ENCODE peak calls at places on chromosomes 16 and 17, in four cellular contexts. L is sigmoid colon, Q is PC-9, X is Karpas-422. K is an unnamed sample. For H3K36me3, the result is how much of the 10 kb centered on the place peaks cover.

GRCh38 chr17:81429353-81429774 is 34.1 kb downstream of the BAHCC1 start:
- DNase-seq in L (peak), Q (peak), X (no peak), K (peak)

GRCh38 chr17:74566132-74566753 is 1.1 kb downstream of the CD300H start:
- DNase-seq in L (no peak), Q (peak), X (peak), K (peak)

GRCh38 chr17:73910216-73910615 is 266.0 kb upstream of the SDK2 start:
- DNase-seq in L (no peak), Q (no peak), X (no peak), K (no peak)

GRCh38 chr16:30335598-30336474 is 19.3 kb downstream of the CD2BP2 start:
- DNase-seq in L (peak), Q (no peak), X (peak), K (no peak)

GRCh38 chr17:66549731-66550207 is 247.4 kb downstream of the PRKCA start:
- DNase-seq in L (no peak), Q (peak), X (no peak), K (peak)

GRCh38 chr16:84739349-84740124 is 39.7 kb downstream of the USP10 start:
- DNase-seq in L (peak), Q (no peak), X (no peak), K (peak)

GRCh38 chr16:19666451-19666850 is 51.6 kb downstream of the KNOP1 start:
- DNase-seq in L (no peak), Q (no peak), X (no peak), K (no peak)

GRCh38 chr17:252456-252855 is 71.0 kb upstream of the DOC2B start:
- DNase-seq in L (no peak), Q (no peak), X (no peak), K (no peak)

GRCh38 chr16:11534262-11534661 is 52.5 kb downstream of the LITAF start:
- DNase-seq in L (no peak), Q (peak), X (no peak), K (no peak)

GRCh38 chr17:77322534-77323412 is 182.0 kb downstream of the SEC14L1 start:
- DNase-seq in L (peak), Q (peak), X (peak), K (peak)

GRCh38 chr17:4365628-4366311 is 705 bp downstream of the UBE2G1 start:
- DNase-seq in L (peak), Q (no peak), X (peak), K (no peak)

GRCh38 chr16:16882766-16883165 is 503.8 kb downstream of the NPIPA7 start:
- DNase-seq in L (no peak), Q (no peak), X (no peak), K (no peak)

GRCh38 chr16:85901760-85902365 is 2.9 kb downstream of the IRF8 start:
- DNase-seq in L (no peak), Q (no peak), X (peak), K (no peak)

GRCh38 chr16:57000271-57001025 is 11.1 kb downstream of the NLRC5 start:
- DNase-seq in L (peak), Q (peak), X (peak), K (peak)

GRCh38 chr16:74991593-74992403 is 6.9 kb upstream of the WDR59 start:
- DNase-seq in L (no peak), Q (no peak), X (no peak), K (no peak)

GRCh38 chr17:14068542-14069250 is 608 bp upstream of the COX10 start:
- DNase-seq in L (no peak), Q (no peak), X (peak), K (peak)

GRCh38 chr17:73227379-73227778 is 34.3 kb downstream of the CPSF4L start:
- DNase-seq in L (no peak), Q (no peak), X (no peak), K (no peak)

GRCh38 chr17:63698886-63699637 is 863 bp downstream of the LIMD2 start:
- DNase-seq in L (peak), Q (no peak), X (peak), K (peak)

GRCh38 chr16:20363191-20363590 is 10.7 kb upstream of the UMOD start:
- DNase-seq in L (no peak), Q (no peak), X (no peak), K (no peak)

GRCh38 chr16:87505834-87506233 is 13.0 kb upstream of the ZCCHC14 start:
- DNase-seq in L (no peak), Q (no peak), X (no peak), K (no peak)

GRCh38 chr16:87502308-87502969 is 9.6 kb upstream of the ZCCHC14 start:
- DNase-seq in L (no peak), Q (no peak), X (no peak), K (no peak)

GRCh38 chr16:87506423-87507350 is 13.9 kb upstream of the ZCCHC14 start:
- DNase-seq in L (no peak), Q (no peak), X (no peak), K (no peak)

DNA sequence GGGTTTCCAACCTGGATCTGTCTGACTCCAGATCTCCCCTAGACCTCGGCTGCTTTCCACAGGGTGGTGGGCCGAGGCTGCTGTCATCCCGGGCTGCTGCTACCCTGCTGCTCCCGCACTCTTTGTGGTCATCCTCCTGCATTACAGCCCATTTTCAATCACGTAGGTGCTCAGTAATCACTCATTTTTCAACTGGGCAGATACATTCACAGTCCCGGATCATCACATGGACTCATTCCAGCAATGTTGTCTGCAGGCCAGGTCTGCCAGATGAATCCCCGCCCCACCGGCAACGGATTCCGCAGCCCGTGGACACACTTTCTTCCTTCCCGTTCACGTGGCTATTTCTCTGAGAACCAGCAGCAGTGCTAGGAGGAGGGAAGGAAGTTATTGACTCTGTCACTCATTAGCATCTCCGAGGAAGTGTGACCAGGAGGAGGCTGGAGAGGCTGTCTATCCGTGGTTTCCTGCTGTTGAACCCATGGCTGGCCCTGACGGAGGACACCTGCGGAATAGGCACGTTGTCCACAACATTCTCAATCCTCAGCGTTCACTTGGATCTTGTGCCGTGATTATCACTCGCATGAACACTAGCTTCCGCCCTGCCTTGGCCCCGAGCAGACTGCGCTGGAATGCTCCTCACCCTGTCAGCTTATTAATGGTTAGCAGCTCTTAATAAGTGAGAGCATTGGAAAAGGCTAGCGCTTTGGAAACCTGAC is 14.7 kb upstream of the ZCCHC14 start:
- DNase-seq in L (no peak), Q (no peak), X (no peak), K (no peak)
- H3K27ac ChIP-seq in L (peak), Q (no peak), X (no peak), K (no peak)

GRCh38 chr16:2481676-2482075 is 6.7 kb downstream of the TBC1D24 start:
- DNase-seq in L (no peak), Q (no peak), X (no peak), K (no peak)

GRCh38 chr16:2482181-2483107 is 7.5 kb downstream of the TBC1D24 start:
- DNase-seq in L (peak), Q (no peak), X (no peak), K (no peak)

GRCh38 chr16:2484898-2485508 is 10.1 kb downstream of the TBC1D24 start:
- DNase-seq in L (no peak), Q (no peak), X (no peak), K (no peak)

GRCh38 chr16:2483939-2484897 is 9.3 kb downstream of the TBC1D24 start:
- DNase-seq in L (no peak), Q (no peak), X (no peak), K (no peak)

GRCh38 chr16:2483160-2483559 is 8.2 kb downstream of the TBC1D24 start:
- DNase-seq in L (no peak), Q (no peak), X (no peak), K (no peak)
- H3K4me3 ChIP-seq in L (peak), Q (no peak), X (no peak), K (no peak)

GRCh38 chr17:39564201-39564828 is 43.4 kb downstream of the NEUROD2 start:
- DNase-seq in L (no peak), Q (no peak), X (peak), K (no peak)
- H3K36me3 ChIP-seq in L (under half), Q (under half), X (under half), K (under half)

GRCh38 chr17:41837761-41838538 is at the start of gene KLHL10:
- DNase-seq in L (no peak), Q (no peak), X (no peak), K (no peak)

GRCh38 chr17:41835214-41835799 is 725 bp downstream of the NT5C3B start:
- DNase-seq in L (no peak), Q (no peak), X (peak), K (no peak)

GRCh38 chr17:41835800-41836549 is at the start of gene NT5C3B:
- DNase-seq in L (peak), Q (peak), X (peak), K (peak)

DNA sequence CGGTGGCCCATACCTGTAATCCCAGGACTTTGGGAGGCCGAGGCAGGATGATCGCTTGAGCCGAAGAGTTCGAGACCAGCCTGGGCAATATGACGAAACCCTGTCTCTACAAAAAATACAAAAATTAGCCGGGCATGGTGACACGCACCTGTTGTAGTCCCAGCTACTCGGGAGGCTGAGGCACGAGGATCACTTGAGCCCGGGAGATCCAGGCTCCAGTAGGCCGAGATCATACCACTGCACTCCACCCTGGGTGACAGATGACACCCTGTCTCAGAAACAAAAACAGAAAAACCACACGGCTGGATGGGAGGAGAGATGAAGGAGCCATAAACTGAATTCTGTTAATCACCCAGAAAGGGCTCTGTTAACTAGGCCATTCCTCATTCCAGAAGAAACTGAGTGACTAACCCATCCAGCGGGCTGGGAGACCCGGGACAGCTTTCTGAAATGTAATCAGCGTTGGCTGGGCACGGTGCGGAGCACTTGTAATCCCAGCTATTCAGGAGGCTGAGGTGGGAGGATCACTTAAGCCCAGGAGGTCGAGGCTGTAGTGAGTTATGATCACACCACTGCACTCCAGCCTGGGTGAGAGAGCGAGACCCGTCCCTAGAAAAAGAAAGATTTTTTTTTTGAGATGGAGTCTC is 641 bp upstream of the NT5C3B start:
- DNase-seq in L (no peak), Q (no peak), X (no peak), K (no peak)
- H3K27ac ChIP-seq in L (peak), Q (no peak), X (no peak), K (no peak)

GRCh38 chr17:33461051-33461450 is 168.0 kb upstream of the ASIC2 start:
- DNase-seq in L (no peak), Q (no peak), X (no peak), K (no peak)
- H3K4me3 ChIP-seq in L (no peak), Q (no peak), X (no peak), K (no peak)

GRCh38 chr17:39271546-39271945 is 45.8 kb upstream of the STAC2 start:
- DNase-seq in L (no peak), Q (no peak), X (no peak), K (no peak)

GRCh38 chr17:39276113-39276512 is 50.4 kb upstream of the STAC2 start:
- DNase-seq in L (no peak), Q (no peak), X (no peak), K (no peak)

GRCh38 chr17:39270923-39271322 is 45.2 kb upstream of the STAC2 start:
- DNase-seq in L (no peak), Q (no peak), X (peak), K (no peak)
- H3K36me3 ChIP-seq in L (under half), Q (under half), X (under half), K (under half)

GRCh38 chr17:50348522-50349240 is 2.8 kb downstream of the XYLT2 start:
- DNase-seq in L (peak), Q (no peak), X (no peak), K (no peak)
- H3K27ac ChIP-seq in L (peak), Q (no peak), X (no peak), K (no peak)

GRCh38 chr16:66844342-66845079 is at the start of gene CA7:
- DNase-seq in L (no peak), Q (no peak), X (no peak), K (no peak)
- H3K4me3 ChIP-seq in L (peak), Q (no peak), X (no peak), K (no peak)

GRCh38 chr17:8499614-8500013 is 63.9 kb downstream of the NDEL1 start:
- DNase-seq in L (no peak), Q (no peak), X (no peak), K (no peak)
- H3K36me3 ChIP-seq in L (under half), Q (under half), X (under half), K (half or more)

K was measured in SJSA1.